ENCODE peak calls at places on chromosomes 3 and 15, in four cellular contexts. One of them, this sample, is unnamed.

GRCh38 chr15:35618260-35619188 is 72.6 kb upstream of the DPH6 start:
- DNase-seq in K562: no peak
- DNase-seq in suprapubic skin: no peak
- DNase-seq in GM12891: no peak
- DNase-seq in this sample: no peak

GRCh38 chr15:101105059-101105851 is 146.6 kb downstream of the CHSY1 start:
- DNase-seq in K562: no peak
- DNase-seq in suprapubic skin: no peak
- DNase-seq in GM12891: no peak
- DNase-seq in this sample: no peak

GRCh38 chr3:122458992-122459391 is 43.1 kb upstream of the WDR5B start:
- DNase-seq in K562: no peak
- DNase-seq in suprapubic skin: no peak
- DNase-seq in GM12891: no peak
- DNase-seq in this sample: no peak

GRCh38 chr3:56277236-56277635 is 191.0 kb downstream of the ERC2 start:
- DNase-seq in K562: no peak
- DNase-seq in suprapubic skin: no peak
- DNase-seq in GM12891: no peak
- DNase-seq in this sample: no peak

GRCh38 chr3:128231596-128231995 is 78.3 kb downstream of the EEFSEC start:
- DNase-seq in K562: no peak
- DNase-seq in suprapubic skin: no peak
- DNase-seq in GM12891: no peak
- DNase-seq in this sample: no peak

GRCh38 chr3:42229942-42230688 is 35.9 kb downstream of the CCK start:
- DNase-seq in K562: peak
- DNase-seq in suprapubic skin: no peak
- DNase-seq in GM12891: no peak
- DNase-seq in this sample: no peak

GRCh38 chr3:111112913-111113312 is 41.3 kb downstream of the NECTIN3 start:
- DNase-seq in K562: no peak
- DNase-seq in suprapubic skin: no peak
- DNase-seq in GM12891: no peak
- DNase-seq in this sample: no peak

GRCh38 chr15:48866141-48866563 is 11.8 kb upstream of the EID1 start:
- DNase-seq in K562: no peak
- DNase-seq in suprapubic skin: no peak
- DNase-seq in GM12891: no peak
- DNase-seq in this sample: no peak

GRCh38 chr15:99504823-99505551 is 60.8 kb upstream of the MEF2A start:
- DNase-seq in K562: no peak
- DNase-seq in suprapubic skin: no peak
- DNase-seq in GM12891: no peak
- DNase-seq in this sample: no peak

GRCh38 chr3:177061382-177061781 is 135.9 kb downstream of the TBL1XR1 start:
- DNase-seq in K562: no peak
- DNase-seq in suprapubic skin: no peak
- DNase-seq in GM12891: no peak
- DNase-seq in this sample: no peak

GRCh38 chr3:134034005-134034785 is 4.5 kb upstream of the SLCO2A1 start:
- DNase-seq in K562: no peak
- DNase-seq in suprapubic skin: no peak
- DNase-seq in GM12891: no peak
- DNase-seq in this sample: no peak

GRCh38 chr3:195908439-195909293 is at the start of gene TNK2:
- DNase-seq in K562: peak
- DNase-seq in suprapubic skin: no peak
- DNase-seq in GM12891: no peak
- DNase-seq in this sample: no peak

GRCh38 chr15:76221085-76221767 is 90.0 kb downstream of the ETFA start:
- DNase-seq in K562: no peak
- DNase-seq in suprapubic skin: no peak
- DNase-seq in GM12891: no peak
- DNase-seq in this sample: no peak

GRCh38 chr3:76765526-76765925 is 274.4 kb upstream of the ROBO2 start:
- DNase-seq in K562: no peak
- DNase-seq in suprapubic skin: no peak
- DNase-seq in GM12891: no peak
- DNase-seq in this sample: no peak

GRCh38 chr3:149339931-149340309 is 6.5 kb upstream of the TM4SF18 start:
- DNase-seq in K562: no peak
- DNase-seq in suprapubic skin: peak
- DNase-seq in GM12891: no peak
- DNase-seq in this sample: no peak

GRCh38 chr3:129161860-129162271 is 1.0 kb upstream of the ISY1 start:
- DNase-seq in K562: peak
- DNase-seq in suprapubic skin: no peak
- DNase-seq in GM12891: no peak
- DNase-seq in this sample: no peak

GRCh38 chr15:62824111-62824737 is 218.3 kb upstream of the TPM1 start:
- DNase-seq in K562: no peak
- DNase-seq in suprapubic skin: no peak
- DNase-seq in GM12891: no peak
- DNase-seq in this sample: no peak

GRCh38 chr15:28021281-28022039 is 77.7 kb downstream of the OCA2 start:
- DNase-seq in K562: peak
- DNase-seq in suprapubic skin: no peak
- DNase-seq in GM12891: no peak
- DNase-seq in this sample: no peak

GRCh38 chr3:136728918-136729317 is 23.3 kb downstream of the STAG1 start:
- DNase-seq in K562: no peak
- DNase-seq in suprapubic skin: no peak
- DNase-seq in GM12891: no peak
- DNase-seq in this sample: no peak

GRCh38 chr3:45426161-45426560 is 37.8 kb downstream of the LARS2 start:
- DNase-seq in K562: no peak
- DNase-seq in suprapubic skin: no peak
- DNase-seq in GM12891: no peak
- DNase-seq in this sample: no peak

GRCh38 chr3:131568460-131568859 is 65.7 kb upstream of the MRPL3 start:
- DNase-seq in K562: no peak
- DNase-seq in suprapubic skin: no peak
- DNase-seq in GM12891: no peak
- DNase-seq in this sample: no peak

GRCh38 chr15:50939911-50940310 is 31.4 kb downstream of the AP4E1 start:
- DNase-seq in K562: no peak
- DNase-seq in suprapubic skin: no peak
- DNase-seq in GM12891: no peak
- DNase-seq in this sample: no peak

GRCh38 chr3:134365766-134366065 is 8.5 kb downstream of the AMOTL2 start:
- DNase-seq in K562: no peak
- DNase-seq in suprapubic skin: peak
- DNase-seq in GM12891: no peak
- DNase-seq in this sample: no peak

GRCh38 chr3:120451670-120452220 is 953 bp upstream of the FSTL1 start:
- DNase-seq in K562: no peak
- DNase-seq in suprapubic skin: peak
- DNase-seq in GM12891: no peak
- DNase-seq in this sample: no peak

GRCh38 chr3:120450261-120450913 is 405 bp downstream of the FSTL1 start:
- DNase-seq in K562: no peak
- DNase-seq in suprapubic skin: peak
- DNase-seq in GM12891: peak
- DNase-seq in this sample: peak

GRCh38 chr3:120452816-120453215 is 2.0 kb upstream of the FSTL1 start:
- DNase-seq in K562: no peak
- DNase-seq in suprapubic skin: no peak
- DNase-seq in GM12891: no peak
- DNase-seq in this sample: no peak

GRCh38 chr3:120449701-120450216 is 1.0 kb downstream of the FSTL1 start:
- DNase-seq in K562: no peak
- DNase-seq in suprapubic skin: no peak
- DNase-seq in GM12891: no peak
- DNase-seq in this sample: no peak

DNA sequence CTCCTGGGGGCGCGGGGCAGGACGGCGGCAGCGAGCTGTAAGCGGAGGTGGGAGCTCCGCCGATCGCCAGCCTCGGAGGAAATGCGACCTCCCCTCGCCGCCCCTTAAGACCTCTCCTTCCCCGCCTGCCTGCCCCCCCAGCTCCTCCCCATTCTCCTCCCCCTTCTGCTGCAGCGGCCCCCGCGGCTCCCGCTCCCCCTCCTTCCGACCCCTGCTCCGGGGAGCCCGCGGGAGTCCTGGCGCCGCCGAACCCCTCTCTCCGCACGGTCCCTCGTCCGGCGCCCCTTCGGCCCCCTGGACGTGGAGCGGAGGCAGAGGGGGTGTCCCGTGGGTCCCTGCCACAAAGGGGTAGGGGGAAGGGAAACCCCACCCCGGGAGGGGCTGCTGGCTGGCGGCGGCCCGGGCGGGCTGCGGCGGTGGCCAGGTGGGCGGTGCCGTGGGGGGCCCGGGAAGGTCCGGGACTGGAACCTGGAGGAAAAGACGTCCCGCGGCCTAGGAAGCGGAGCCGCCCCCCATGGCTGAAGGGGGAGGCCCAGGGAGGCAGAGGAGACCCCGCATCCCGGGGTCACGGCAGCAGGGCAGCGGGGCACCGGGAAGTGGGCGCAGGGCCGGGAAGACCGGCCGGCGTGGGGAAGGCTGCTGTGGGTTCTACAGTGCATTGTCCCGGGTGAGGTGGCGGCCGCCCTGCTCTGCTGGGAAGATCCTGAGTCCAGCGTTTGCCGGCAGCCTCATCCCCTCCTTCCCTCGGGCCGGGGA is at the start of gene FSTL1:
- DNase-seq in K562: no peak
- DNase-seq in suprapubic skin: peak
- DNase-seq in GM12891: no peak
- DNase-seq in this sample: peak
- TF ChIP-seq POLR2A in K562: no peak
- TF ChIP-seq POLR2A in suprapubic skin: peak
- TF ChIP-seq POLR2A in GM12891: no peak
- TF ChIP-seq POLR2A in this sample: no peak

GRCh38 chr3:115913069-115913686 is 289.9 kb downstream of the GAP43 start:
- DNase-seq in K562: no peak
- DNase-seq in suprapubic skin: no peak
- DNase-seq in GM12891: no peak
- DNase-seq in this sample: no peak

GRCh38 chr3:115916866-115917265 is 293.6 kb downstream of the GAP43 start:
- DNase-seq in K562: no peak
- DNase-seq in suprapubic skin: no peak
- DNase-seq in GM12891: no peak
- DNase-seq in this sample: no peak

GRCh38 chr3:115912372-115912771 is 289.1 kb downstream of the GAP43 start:
- DNase-seq in K562: no peak
- DNase-seq in suprapubic skin: no peak
- DNase-seq in GM12891: no peak
- DNase-seq in this sample: no peak

GRCh38 chr3:115918900-115919299 is 295.6 kb downstream of the GAP43 start:
- DNase-seq in K562: no peak
- DNase-seq in suprapubic skin: no peak
- DNase-seq in GM12891: no peak
- DNase-seq in this sample: no peak

GRCh38 chr3:115915061-115915460 is 291.8 kb downstream of the GAP43 start:
- DNase-seq in K562: no peak
- DNase-seq in suprapubic skin: no peak
- DNase-seq in GM12891: no peak
- DNase-seq in this sample: no peak
- TF ChIP-seq POLR2AphosphoS5 in K562: no peak
- TF ChIP-seq POLR2AphosphoS5 in suprapubic skin: no peak
- TF ChIP-seq POLR2AphosphoS5 in GM12891: no peak
- TF ChIP-seq POLR2AphosphoS5 in this sample: no peak

GRCh38 chr15:65792130-65792987 is at the start of gene DENND4A:
- DNase-seq in K562: peak
- DNase-seq in suprapubic skin: peak
- DNase-seq in GM12891: peak
- DNase-seq in this sample: peak
- TF ChIP-seq POLR2A in K562: peak
- TF ChIP-seq POLR2A in suprapubic skin: peak
- TF ChIP-seq POLR2A in GM12891: peak
- TF ChIP-seq POLR2A in this sample: no peak

GRCh38 chr15:39623550-39623931 is 42.7 kb downstream of the THBS1 start:
- DNase-seq in K562: no peak
- DNase-seq in suprapubic skin: no peak
- DNase-seq in GM12891: no peak
- DNase-seq in this sample: no peak
- TF ChIP-seq POLR2AphosphoS5 in K562: no peak
- TF ChIP-seq POLR2AphosphoS5 in suprapubic skin: no peak
- TF ChIP-seq POLR2AphosphoS5 in GM12891: no peak
- TF ChIP-seq POLR2AphosphoS5 in this sample: no peak

GRCh38 chr3:46913644-46914043 is 36.1 kb downstream of the PTH1R start:
- DNase-seq in K562: no peak
- DNase-seq in suprapubic skin: no peak
- DNase-seq in GM12891: no peak
- DNase-seq in this sample: no peak

GRCh38 chr3:46916799-46917198 is 39.3 kb downstream of the PTH1R start:
- DNase-seq in K562: no peak
- DNase-seq in suprapubic skin: no peak
- DNase-seq in GM12891: no peak
- DNase-seq in this sample: no peak

GRCh38 chr3:46914849-46915248 is 37.3 kb downstream of the PTH1R start:
- DNase-seq in K562: no peak
- DNase-seq in suprapubic skin: no peak
- DNase-seq in GM12891: no peak
- DNase-seq in this sample: no peak

GRCh38 chr3:46916278-46916677 is 38.8 kb downstream of the PTH1R start:
- DNase-seq in K562: no peak
- DNase-seq in suprapubic skin: no peak
- DNase-seq in GM12891: no peak
- DNase-seq in this sample: no peak

GRCh38 chr3:46915297-46915822 is 37.8 kb downstream of the PTH1R start:
- DNase-seq in K562: no peak
- DNase-seq in suprapubic skin: no peak
- DNase-seq in GM12891: no peak
- DNase-seq in this sample: no peak
- TF ChIP-seq POLR2A in K562: peak
- TF ChIP-seq POLR2A in suprapubic skin: no peak
- TF ChIP-seq POLR2A in GM12891: peak
- TF ChIP-seq POLR2A in this sample: no peak

DNA sequence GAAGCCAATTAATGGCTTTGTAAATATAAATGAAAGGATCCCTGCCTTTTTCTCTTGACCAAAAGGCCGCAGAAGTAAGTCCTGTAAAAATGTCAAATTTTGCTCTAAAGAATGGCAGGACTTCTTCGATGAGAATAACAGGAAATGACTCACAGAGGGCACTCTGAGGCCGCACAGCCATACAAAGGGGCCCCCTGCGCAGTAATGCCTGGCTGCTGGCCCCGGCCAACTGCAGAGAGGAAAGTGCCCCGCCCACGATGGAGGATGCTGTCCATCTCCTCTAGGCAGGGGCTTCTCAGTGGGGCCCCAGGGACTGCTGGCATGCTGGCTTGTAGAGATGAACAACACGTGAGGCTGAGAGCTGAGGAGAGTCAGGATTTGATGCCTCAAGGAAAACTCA is 18.1 kb upstream of the SCN10A start:
- DNase-seq in K562: peak
- DNase-seq in suprapubic skin: no peak
- DNase-seq in GM12891: no peak
- DNase-seq in this sample: no peak
- TF ChIP-seq POLR2AphosphoS5 in K562: no peak
- TF ChIP-seq POLR2AphosphoS5 in suprapubic skin: no peak
- TF ChIP-seq POLR2AphosphoS5 in GM12891: no peak
- TF ChIP-seq POLR2AphosphoS5 in this sample: no peak

GRCh38 chr3:9946112-9947024 is 5.8 kb downstream of the PRRT3 start:
- DNase-seq in K562: no peak
- DNase-seq in suprapubic skin: peak
- DNase-seq in GM12891: no peak
- DNase-seq in this sample: no peak
- TF ChIP-seq POLR2A in K562: no peak
- TF ChIP-seq POLR2A in suprapubic skin: peak
- TF ChIP-seq POLR2A in GM12891: no peak
- TF ChIP-seq POLR2A in this sample: no peak